ENCODE peak calls at places on chromosomes 12 and 14, in ten cellular contexts. One of them, this sample, is unnamed.

GRCh38 chr14:26088260-26088659 is 509.6 kb downstream of the NOVA1 start:
- DNase-seq in right lobe of liver: no peak
- DNase-seq in body of pancreas: no peak
- DNase-seq in AG09319: no peak
- DNase-seq in LNCaP clone FGC: no peak
- DNase-seq in psoas muscle: no peak
- DNase-seq in fibroblast of lung: no peak
- DNase-seq in AG04450: no peak
- DNase-seq in heart left ventricle: no peak
- DNase-seq in PC-9: no peak
- DNase-seq in this sample: no peak

GRCh38 chr12:3004655-3005565 is 45.7 kb downstream of the TEAD4 start:
- DNase-seq in right lobe of liver: no peak
- DNase-seq in body of pancreas: peak
- DNase-seq in AG09319: no peak
- DNase-seq in LNCaP clone FGC: no peak
- DNase-seq in psoas muscle: peak
- DNase-seq in fibroblast of lung: no peak
- DNase-seq in AG04450: no peak
- DNase-seq in heart left ventricle: no peak
- DNase-seq in PC-9: no peak
- DNase-seq in this sample: peak

GRCh38 chr12:122870163-122870842 is 25.6 kb downstream of the VPS37B start:
- DNase-seq in right lobe of liver: no peak
- DNase-seq in body of pancreas: no peak
- DNase-seq in AG09319: no peak
- DNase-seq in LNCaP clone FGC: no peak
- DNase-seq in psoas muscle: no peak
- DNase-seq in fibroblast of lung: no peak
- DNase-seq in AG04450: no peak
- DNase-seq in heart left ventricle: peak
- DNase-seq in PC-9: no peak
- DNase-seq in this sample: no peak

GRCh38 chr12:65525501-65526141 is 247.1 kb downstream of the MSRB3 start:
- DNase-seq in right lobe of liver: no peak
- DNase-seq in body of pancreas: no peak
- DNase-seq in AG09319: peak
- DNase-seq in LNCaP clone FGC: no peak
- DNase-seq in psoas muscle: no peak
- DNase-seq in fibroblast of lung: peak
- DNase-seq in AG04450: no peak
- DNase-seq in heart left ventricle: no peak
- DNase-seq in PC-9: no peak
- DNase-seq in this sample: no peak

GRCh38 chr14:81220488-81220766 is 332 bp downstream of the GTF2A1 start:
- DNase-seq in right lobe of liver: no peak
- DNase-seq in body of pancreas: no peak
- DNase-seq in AG09319: no peak
- DNase-seq in LNCaP clone FGC: no peak
- DNase-seq in psoas muscle: no peak
- DNase-seq in fibroblast of lung: no peak
- DNase-seq in AG04450: no peak
- DNase-seq in heart left ventricle: no peak
- DNase-seq in PC-9: no peak
- DNase-seq in this sample: no peak

GRCh38 chr12:97650242-97650641 is 187.6 kb downstream of the RMST start:
- DNase-seq in right lobe of liver: no peak
- DNase-seq in body of pancreas: no peak
- DNase-seq in AG09319: no peak
- DNase-seq in LNCaP clone FGC: no peak
- DNase-seq in psoas muscle: no peak
- DNase-seq in fibroblast of lung: peak
- DNase-seq in AG04450: no peak
- DNase-seq in heart left ventricle: no peak
- DNase-seq in PC-9: no peak
- DNase-seq in this sample: no peak

GRCh38 chr14:98578204-98578603 is 693.8 kb downstream of the BCL11B start:
- DNase-seq in right lobe of liver: no peak
- DNase-seq in body of pancreas: no peak
- DNase-seq in AG09319: no peak
- DNase-seq in LNCaP clone FGC: no peak
- DNase-seq in psoas muscle: no peak
- DNase-seq in fibroblast of lung: peak
- DNase-seq in AG04450: no peak
- DNase-seq in heart left ventricle: no peak
- DNase-seq in PC-9: no peak
- DNase-seq in this sample: no peak

GRCh38 chr12:61538951-61539350 is 721.3 kb upstream of the USP15 start:
- DNase-seq in right lobe of liver: no peak
- DNase-seq in body of pancreas: no peak
- DNase-seq in AG09319: no peak
- DNase-seq in LNCaP clone FGC: peak
- DNase-seq in psoas muscle: no peak
- DNase-seq in fibroblast of lung: no peak
- DNase-seq in AG04450: no peak
- DNase-seq in heart left ventricle: no peak
- DNase-seq in PC-9: no peak
- DNase-seq in this sample: peak

DNA sequence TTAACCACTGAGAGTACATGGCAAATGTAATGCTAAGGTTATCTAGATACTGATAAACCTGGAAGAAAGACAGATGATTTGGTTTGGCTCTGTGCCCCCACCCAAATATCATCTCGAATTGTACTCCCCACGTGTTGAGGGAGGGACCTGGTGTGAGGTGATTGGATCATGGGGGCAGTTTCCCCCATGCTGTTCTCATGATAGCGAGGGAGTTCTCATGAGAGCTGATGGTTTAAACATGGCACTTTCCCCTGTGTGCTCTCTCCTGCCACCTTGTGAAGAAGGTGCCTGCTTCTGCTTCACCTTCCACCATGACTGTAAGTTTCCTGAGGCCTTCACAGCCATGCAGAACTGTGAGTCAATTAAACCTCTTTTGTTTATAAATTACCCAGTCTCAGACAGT is 14.2 kb downstream of the NOXRED1 start:
- DNase-seq in right lobe of liver: no peak
- DNase-seq in body of pancreas: no peak
- DNase-seq in AG09319: no peak
- DNase-seq in LNCaP clone FGC: no peak
- DNase-seq in psoas muscle: no peak
- DNase-seq in fibroblast of lung: peak
- DNase-seq in AG04450: no peak
- DNase-seq in heart left ventricle: no peak
- DNase-seq in PC-9: no peak
- DNase-seq in this sample: peak
- TF ChIP-seq CTCF in right lobe of liver: peak
- TF ChIP-seq CTCF in body of pancreas: no peak
- TF ChIP-seq CTCF in AG09319: peak
- TF ChIP-seq CTCF in LNCaP clone FGC: peak
- TF ChIP-seq CTCF in psoas muscle: peak
- TF ChIP-seq CTCF in fibroblast of lung: no peak
- TF ChIP-seq CTCF in AG04450: peak
- TF ChIP-seq CTCF in heart left ventricle: no peak
- TF ChIP-seq CTCF in PC-9: peak
- TF ChIP-seq CTCF in this sample: no peak

GRCh38 chr12:131829351-131829794 is 1.2 kb downstream of the MMP17 start:
- DNase-seq in right lobe of liver: no peak
- DNase-seq in body of pancreas: no peak
- DNase-seq in AG09319: no peak
- DNase-seq in LNCaP clone FGC: no peak
- DNase-seq in psoas muscle: no peak
- DNase-seq in fibroblast of lung: peak
- DNase-seq in AG04450: no peak
- DNase-seq in heart left ventricle: peak
- DNase-seq in PC-9: no peak
- DNase-seq in this sample: peak

GRCh38 chr12:131829795-131830334 is 1.7 kb downstream of the MMP17 start:
- DNase-seq in right lobe of liver: peak
- DNase-seq in body of pancreas: no peak
- DNase-seq in AG09319: no peak
- DNase-seq in LNCaP clone FGC: no peak
- DNase-seq in psoas muscle: no peak
- DNase-seq in fibroblast of lung: no peak
- DNase-seq in AG04450: no peak
- DNase-seq in heart left ventricle: peak
- DNase-seq in PC-9: no peak
- DNase-seq in this sample: peak

GRCh38 chr12:131831635-131832041 is 3.4 kb downstream of the MMP17 start:
- DNase-seq in right lobe of liver: no peak
- DNase-seq in body of pancreas: no peak
- DNase-seq in AG09319: peak
- DNase-seq in LNCaP clone FGC: no peak
- DNase-seq in psoas muscle: peak
- DNase-seq in fibroblast of lung: peak
- DNase-seq in AG04450: peak
- DNase-seq in heart left ventricle: peak
- DNase-seq in PC-9: peak
- DNase-seq in this sample: no peak

GRCh38 chr12:131831021-131831571 is 2.9 kb downstream of the MMP17 start:
- DNase-seq in right lobe of liver: peak
- DNase-seq in body of pancreas: no peak
- DNase-seq in AG09319: no peak
- DNase-seq in LNCaP clone FGC: no peak
- DNase-seq in psoas muscle: no peak
- DNase-seq in fibroblast of lung: peak
- DNase-seq in AG04450: no peak
- DNase-seq in heart left ventricle: peak
- DNase-seq in PC-9: peak
- DNase-seq in this sample: peak

DNA sequence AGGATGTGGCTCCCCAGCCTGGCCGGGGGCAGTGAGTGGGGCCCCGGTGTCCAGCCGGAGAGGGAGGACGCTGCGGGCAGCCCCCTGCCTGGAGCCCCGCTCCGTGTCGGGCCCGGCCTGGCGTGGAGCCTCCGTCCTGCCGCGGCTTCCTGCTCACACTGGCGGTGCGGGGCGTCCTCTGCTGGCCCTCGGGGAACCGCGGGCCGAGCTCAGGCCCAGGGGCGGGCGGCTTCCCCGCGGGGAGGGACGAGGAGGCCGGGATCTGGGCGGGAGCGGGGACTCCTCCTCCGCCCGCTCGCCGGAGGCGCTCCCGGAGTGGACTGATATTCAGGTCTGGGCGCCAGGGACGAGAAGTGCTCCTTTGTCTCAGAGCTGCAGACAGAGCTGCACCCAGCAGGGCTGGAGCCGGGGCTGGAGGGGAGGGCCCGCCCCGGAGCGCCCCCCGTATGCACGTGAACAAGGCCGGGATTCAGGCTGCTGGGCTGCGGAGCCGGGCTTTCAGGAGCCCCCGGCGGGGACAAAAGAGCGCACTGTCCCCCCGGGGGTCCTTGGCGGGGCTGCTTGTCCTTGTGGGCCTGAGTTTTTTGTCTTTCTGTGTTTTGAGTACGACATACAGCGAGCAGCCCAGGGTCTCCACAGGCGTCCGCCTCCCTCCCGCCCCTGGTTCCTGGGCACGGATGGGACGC is 2.3 kb downstream of the MMP17 start:
- DNase-seq in right lobe of liver: peak
- DNase-seq in body of pancreas: peak
- DNase-seq in AG09319: peak
- DNase-seq in LNCaP clone FGC: no peak
- DNase-seq in psoas muscle: peak
- DNase-seq in fibroblast of lung: peak
- DNase-seq in AG04450: peak
- DNase-seq in heart left ventricle: peak
- DNase-seq in PC-9: peak
- DNase-seq in this sample: peak
- TF ChIP-seq CTCF in right lobe of liver: peak
- TF ChIP-seq CTCF in body of pancreas: peak
- TF ChIP-seq CTCF in AG09319: peak
- TF ChIP-seq CTCF in LNCaP clone FGC: peak
- TF ChIP-seq CTCF in psoas muscle: peak
- TF ChIP-seq CTCF in fibroblast of lung: peak
- TF ChIP-seq CTCF in AG04450: peak
- TF ChIP-seq CTCF in heart left ventricle: peak
- TF ChIP-seq CTCF in PC-9: peak
- TF ChIP-seq CTCF in this sample: peak

GRCh38 chr14:79093542-79093941 is 923.4 kb downstream of the NRXN3 start:
- DNase-seq in right lobe of liver: no peak
- DNase-seq in body of pancreas: no peak
- DNase-seq in AG09319: no peak
- DNase-seq in LNCaP clone FGC: no peak
- DNase-seq in psoas muscle: no peak
- DNase-seq in fibroblast of lung: no peak
- DNase-seq in AG04450: no peak
- DNase-seq in heart left ventricle: no peak
- DNase-seq in PC-9: no peak
- DNase-seq in this sample: no peak

GRCh38 chr14:79090781-79091180 is 920.6 kb downstream of the NRXN3 start:
- DNase-seq in right lobe of liver: no peak
- DNase-seq in body of pancreas: no peak
- DNase-seq in AG09319: no peak
- DNase-seq in LNCaP clone FGC: no peak
- DNase-seq in psoas muscle: no peak
- DNase-seq in fibroblast of lung: peak
- DNase-seq in AG04450: no peak
- DNase-seq in heart left ventricle: no peak
- DNase-seq in PC-9: no peak
- DNase-seq in this sample: no peak

DNA sequence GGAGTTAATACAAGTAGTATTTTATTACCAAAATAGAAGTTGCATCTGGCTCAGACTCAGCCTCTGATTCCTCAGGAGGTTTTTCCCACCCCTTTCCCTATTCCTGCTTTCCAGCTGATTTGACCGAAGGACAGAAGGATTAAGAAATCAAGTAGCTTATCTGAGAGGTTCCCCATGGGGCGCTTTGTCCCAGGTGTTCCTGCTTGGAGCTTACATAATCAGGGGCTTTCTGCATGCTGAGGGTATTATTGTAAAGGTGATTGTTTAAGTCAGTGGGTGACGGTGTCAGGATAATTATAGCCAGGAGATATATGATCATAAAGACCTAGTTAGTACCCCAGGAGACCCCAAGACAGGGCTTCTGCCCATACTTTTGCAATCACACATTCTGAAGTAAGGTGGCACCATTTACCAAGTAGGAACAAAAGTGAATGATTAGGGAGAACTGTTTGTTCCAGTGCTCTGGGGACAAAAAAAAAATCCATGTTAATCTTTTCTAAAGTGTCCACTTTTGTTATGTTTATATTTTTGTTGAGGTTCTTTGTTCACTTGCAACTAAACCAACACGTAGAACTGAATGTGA is 921.3 kb downstream of the NRXN3 start:
- DNase-seq in right lobe of liver: no peak
- DNase-seq in body of pancreas: peak
- DNase-seq in AG09319: no peak
- DNase-seq in LNCaP clone FGC: no peak
- DNase-seq in psoas muscle: no peak
- DNase-seq in fibroblast of lung: no peak
- DNase-seq in AG04450: no peak
- DNase-seq in heart left ventricle: no peak
- DNase-seq in PC-9: no peak
- DNase-seq in this sample: no peak
- TF ChIP-seq CTCF in right lobe of liver: no peak
- TF ChIP-seq CTCF in body of pancreas: peak
- TF ChIP-seq CTCF in AG09319: no peak
- TF ChIP-seq CTCF in LNCaP clone FGC: peak
- TF ChIP-seq CTCF in psoas muscle: no peak
- TF ChIP-seq CTCF in fibroblast of lung: no peak
- TF ChIP-seq CTCF in AG04450: no peak
- TF ChIP-seq CTCF in heart left ventricle: no peak
- TF ChIP-seq CTCF in PC-9: no peak
- TF ChIP-seq CTCF in this sample: no peak

DNA sequence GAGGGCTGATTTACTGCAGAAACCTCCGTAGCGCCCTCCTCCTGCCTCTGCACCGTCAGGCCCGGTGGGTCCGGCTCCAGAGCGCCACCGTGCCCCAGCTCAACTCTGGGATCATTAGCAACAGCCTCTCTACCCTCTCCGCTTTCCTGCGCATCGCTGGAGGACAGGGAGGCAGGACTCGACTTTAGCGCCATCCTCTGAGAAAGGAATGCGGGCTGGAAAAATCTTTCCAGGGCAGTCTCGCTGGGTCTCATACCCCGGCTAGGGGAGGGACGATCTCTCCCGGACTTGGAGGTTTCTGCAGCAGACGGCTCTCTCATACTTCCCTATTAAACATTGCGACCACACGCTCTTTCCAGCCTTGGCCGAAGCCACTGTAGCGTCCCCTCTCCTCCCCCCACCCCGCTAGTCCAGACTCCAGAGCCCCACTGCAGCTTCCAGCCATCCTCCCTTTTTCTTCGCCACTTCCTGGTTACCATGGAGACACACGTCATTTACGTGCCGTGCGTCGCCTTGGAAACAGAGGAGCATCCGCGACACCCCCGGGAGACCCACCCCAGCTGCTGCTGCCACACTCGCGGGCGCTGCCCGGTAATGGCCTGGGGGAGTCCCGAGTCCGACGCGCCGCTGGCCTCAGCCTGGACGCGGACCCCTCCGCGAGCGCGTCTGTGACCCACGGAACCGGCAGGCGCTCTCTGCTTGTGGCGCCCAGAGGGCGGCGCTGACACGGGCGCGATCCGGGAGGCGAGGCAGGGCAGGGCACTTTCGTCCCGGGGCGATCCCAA is at the start of gene CCDC184:
- DNase-seq in right lobe of liver: peak
- DNase-seq in body of pancreas: peak
- DNase-seq in AG09319: no peak
- DNase-seq in LNCaP clone FGC: no peak
- DNase-seq in psoas muscle: peak
- DNase-seq in fibroblast of lung: peak
- DNase-seq in AG04450: no peak
- DNase-seq in heart left ventricle: peak
- DNase-seq in PC-9: no peak
- DNase-seq in this sample: peak
- TF ChIP-seq CTCF in right lobe of liver: peak
- TF ChIP-seq CTCF in body of pancreas: peak
- TF ChIP-seq CTCF in AG09319: peak
- TF ChIP-seq CTCF in LNCaP clone FGC: peak
- TF ChIP-seq CTCF in psoas muscle: peak
- TF ChIP-seq CTCF in fibroblast of lung: peak
- TF ChIP-seq CTCF in AG04450: peak
- TF ChIP-seq CTCF in heart left ventricle: peak
- TF ChIP-seq CTCF in PC-9: no peak
- TF ChIP-seq CTCF in this sample: peak